ENCODE peak calls at places on chromosomes 2 and 18, in seven cellular contexts. H, A, W, R, X, J and E are unnamed samples.

GRCh38 chr18:61551586-61551985 is 218.4 kb downstream of the CDH20 start:
- DNase-seq in H (peak), A (no peak), W (no peak), R (peak), X (peak), J (no peak), E (peak)

GRCh38 chr2:146481629-146482028 is 1363.2 kb upstream of the ACVR2A start:
- DNase-seq in H (peak), A (no peak), W (no peak), R (peak), X (no peak), J (no peak), E (peak)

GRCh38 chr2:222706616-222707015 is 35.2 kb downstream of the MOGAT1 start:
- DNase-seq in H (no peak), A (no peak), W (no peak), R (no peak), X (no peak), J (no peak), E (no peak)

GRCh38 chr2:142504754-142505153 is 372.7 kb upstream of the KYNU start:
- DNase-seq in H (no peak), A (no peak), W (no peak), R (no peak), X (no peak), J (no peak), E (no peak)

GRCh38 chr2:184532541-184532940 is 65.8 kb upstream of the ZNF804A start:
- DNase-seq in H (no peak), A (no peak), W (no peak), R (no peak), X (no peak), J (no peak), E (no peak)

GRCh38 chr2:181411105-181411849 is 45.9 kb upstream of the ITGA4 start:
- DNase-seq in H (no peak), A (no peak), W (no peak), R (peak), X (peak), J (no peak), E (no peak)

GRCh38 chr18:50696436-50696835 is 123.4 kb downstream of the MRO start:
- DNase-seq in H (no peak), A (no peak), W (no peak), R (no peak), X (no peak), J (no peak), E (no peak)

GRCh38 chr2:83665894-83666293 is 793.2 kb downstream of the SUCLG1 start:
- DNase-seq in H (no peak), A (no peak), W (no peak), R (peak), X (no peak), J (no peak), E (peak)

GRCh38 chr2:182503886-182504285 is 77.0 kb upstream of the PDE1A start:
- DNase-seq in H (no peak), A (no peak), W (no peak), R (peak), X (no peak), J (no peak), E (peak)

GRCh38 chr2:55489467-55490062 is 30.0 kb upstream of the CFAP36 start:
- DNase-seq in H (peak), A (no peak), W (no peak), R (no peak), X (no peak), J (no peak), E (peak)

GRCh38 chr2:127612111-127612822 is 33.7 kb upstream of the GPR17 start:
- DNase-seq in H (no peak), A (no peak), W (no peak), R (no peak), X (no peak), J (peak), E (no peak)

GRCh38 chr2:20501974-20502373 is 55.1 kb downstream of the RHOB start:
- DNase-seq in H (peak), A (no peak), W (no peak), R (peak), X (no peak), J (no peak), E (peak)

GRCh38 chr2:60317831-60318230 is 235.6 kb downstream of the BCL11A start:
- DNase-seq in H (no peak), A (no peak), W (no peak), R (no peak), X (no peak), J (no peak), E (no peak)

GRCh38 chr2:53750369-53750768 is 17.2 kb upstream of the CHAC2 start:
- DNase-seq in H (no peak), A (no peak), W (no peak), R (no peak), X (no peak), J (no peak), E (no peak)

GRCh38 chr2:47616506-47616905 is 166.4 kb upstream of the MSH6 start:
- DNase-seq in H (no peak), A (no peak), W (no peak), R (no peak), X (no peak), J (no peak), E (peak)

GRCh38 chr18:63339920-63340484 is 20.4 kb upstream of the BCL2 start:
- DNase-seq in H (no peak), A (no peak), W (no peak), R (peak), X (no peak), J (no peak), E (peak)

GRCh38 chr2:110743600-110743999 is 11.2 kb downstream of the ACOXL start:
- DNase-seq in H (no peak), A (no peak), W (no peak), R (no peak), X (no peak), J (no peak), E (no peak)

GRCh38 chr2:183185534-183185933 is 61.3 kb downstream of the NUP35 start:
- DNase-seq in H (no peak), A (no peak), W (no peak), R (peak), X (no peak), J (no peak), E (no peak)

GRCh38 chr2:239263937-239264837 is 136.6 kb downstream of the HDAC4 start:
- DNase-seq in H (no peak), A (no peak), W (no peak), R (peak), X (no peak), J (peak), E (no peak)

GRCh38 chr2:187526776-187527175 is 27.5 kb downstream of the TFPI start:
- DNase-seq in H (no peak), A (no peak), W (no peak), R (peak), X (no peak), J (no peak), E (no peak)

GRCh38 chr2:121014876-121015275 is 270.1 kb downstream of the TFCP2L1 start:
- DNase-seq in H (no peak), A (no peak), W (no peak), R (no peak), X (no peak), J (no peak), E (no peak)

GRCh38 chr2:228318218-228318617 is 136.7 kb upstream of the SPHKAP start:
- DNase-seq in H (peak), A (no peak), W (no peak), R (peak), X (peak), J (no peak), E (peak)

GRCh38 chr2:186648130-186648529 is 45.7 kb upstream of the FAM171B start:
- DNase-seq in H (no peak), A (no peak), W (no peak), R (no peak), X (no peak), J (no peak), E (no peak)

GRCh38 chr2:134155134-134155533 is 98.7 kb upstream of the MGAT5 start:
- DNase-seq in H (no peak), A (no peak), W (no peak), R (no peak), X (no peak), J (no peak), E (no peak)

GRCh38 chr2:42830922-42831574 is 38.7 kb upstream of the HAAO start:
- DNase-seq in H (no peak), A (no peak), W (no peak), R (no peak), X (no peak), J (no peak), E (no peak)

GRCh38 chr2:230974096-230974913 is 21.6 kb upstream of the SPATA3 start:
- DNase-seq in H (peak), A (no peak), W (no peak), R (peak), X (no peak), J (no peak), E (peak)

GRCh38 chr2:104378853-104379374 is 475.0 kb upstream of the POU3F3 start:
- DNase-seq in H (no peak), A (no peak), W (no peak), R (peak), X (peak), J (peak), E (no peak)

GRCh38 chr2:218371987-218372358 is 10.1 kb upstream of the SLC11A1 start:
- DNase-seq in H (no peak), A (no peak), W (peak), R (no peak), X (no peak), J (no peak), E (no peak)

GRCh38 chr18:4807495-4808293 is 352.6 kb upstream of the DLGAP1 start:
- DNase-seq in H (no peak), A (no peak), W (no peak), R (no peak), X (no peak), J (no peak), E (no peak)

GRCh38 chr2:197705912-197706838 is 1.0 kb downstream of the MARS2 start:
- DNase-seq in H (no peak), A (peak), W (no peak), R (peak), X (peak), J (peak), E (peak)

GRCh38 chr2:27381577-27382181 is 1.1 kb upstream of the ZNF513 start:
- DNase-seq in H (no peak), A (no peak), W (no peak), R (no peak), X (no peak), J (no peak), E (no peak)

GRCh38 chr18:51053822-51054221 is 23.8 kb downstream of the SMAD4 start:
- DNase-seq in H (no peak), A (no peak), W (no peak), R (no peak), X (no peak), J (no peak), E (no peak)

GRCh38 chr2:233817305-233817980 is 36.9 kb downstream of the HJURP start:
- DNase-seq in H (no peak), A (no peak), W (peak), R (no peak), X (no peak), J (peak), E (peak)

GRCh38 chr2:55235724-55236538 is 3.4 kb downstream of the RPS27A start:
- DNase-seq in H (no peak), A (no peak), W (no peak), R (no peak), X (no peak), J (no peak), E (no peak)

GRCh38 chr18:57075716-57076400 is 71.0 kb upstream of the BOD1L2 start:
- DNase-seq in H (no peak), A (no peak), W (no peak), R (no peak), X (no peak), J (no peak), E (no peak)

GRCh38 chr18:57077005-57077735 is 69.7 kb upstream of the BOD1L2 start:
- DNase-seq in H (no peak), A (no peak), W (no peak), R (no peak), X (no peak), J (no peak), E (no peak)

GRCh38 chr18:57080479-57080878 is 66.4 kb upstream of the BOD1L2 start:
- DNase-seq in H (no peak), A (no peak), W (no peak), R (no peak), X (no peak), J (no peak), E (no peak)

GRCh38 chr18:57078614-57079013 is 68.3 kb upstream of the BOD1L2 start:
- DNase-seq in H (no peak), A (no peak), W (no peak), R (no peak), X (no peak), J (no peak), E (no peak)

GRCh38 chr18:57077786-57078552 is 68.9 kb upstream of the BOD1L2 start:
- DNase-seq in H (no peak), A (no peak), W (no peak), R (no peak), X (no peak), J (no peak), E (no peak)
- TF ChIP-seq CTCF in H (no peak), A (no peak), W (no peak), R (no peak), X (no peak), J (no peak), E (no peak)

DNA sequence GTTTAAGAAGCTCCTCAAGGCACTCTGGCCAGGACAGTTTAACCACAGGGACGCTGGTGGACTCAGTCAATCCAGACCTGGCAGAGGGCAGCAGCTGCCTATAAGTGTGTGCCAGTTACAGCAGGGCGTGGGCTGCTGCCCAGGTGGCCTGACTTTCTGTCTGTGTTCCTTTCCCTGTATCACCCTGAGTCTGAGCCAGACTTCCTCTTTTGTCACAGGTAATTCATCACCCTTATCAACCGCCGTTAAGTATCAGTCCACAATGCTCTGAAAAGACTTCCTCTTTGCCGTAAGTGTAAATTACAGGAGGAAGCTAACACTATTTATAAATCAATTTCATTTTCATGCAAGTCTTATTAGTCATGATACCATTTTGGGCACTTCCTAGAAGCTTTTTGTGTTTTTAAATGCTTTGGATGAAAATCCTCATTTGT is 7.0 kb downstream of the LPIN1 start:
- DNase-seq in H (peak), A (no peak), W (no peak), R (no peak), X (no peak), J (no peak), E (peak)
- H3K4me3 ChIP-seq in H (no peak), A (peak), W (no peak), R (no peak), X (no peak), J (peak), E (no peak)

GRCh38 chr2:7014201-7014640 is 97.0 kb downstream of the RNF144A start:
- DNase-seq in H (no peak), A (no peak), W (no peak), R (peak), X (no peak), J (peak), E (no peak)
- TF ChIP-seq CTCF in H (peak), A (peak), W (no peak), R (peak), X (no peak), J (peak), E (peak)

DNA sequence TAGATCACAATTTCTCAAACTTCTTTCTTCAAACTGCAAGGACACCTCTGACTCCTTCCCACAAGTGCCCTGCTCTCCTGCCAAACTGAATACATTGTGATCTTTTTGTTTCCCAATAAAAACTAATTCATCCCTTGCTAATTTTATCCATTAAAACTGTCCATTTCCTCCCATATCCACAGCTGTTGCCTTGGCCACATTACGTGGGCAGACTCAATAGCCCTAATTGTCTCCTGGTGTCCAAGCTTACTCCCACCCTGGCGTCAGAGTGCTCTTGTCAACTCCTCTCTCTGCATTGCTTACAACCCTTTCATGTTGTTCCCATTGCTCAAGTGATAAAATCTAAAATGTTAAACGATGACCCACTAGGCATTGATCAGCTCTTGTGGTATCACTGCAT is 524.9 kb downstream of the SLC4A3 start:
- DNase-seq in H (no peak), A (no peak), W (no peak), R (peak), X (no peak), J (no peak), E (no peak)
- H3K4me3 ChIP-seq in H (no peak), A (no peak), W (no peak), R (no peak), X (no peak), J (no peak), E (no peak)

GRCh38 chr18:48918660-48919415 is 31.9 kb downstream of the SMAD7 start:
- DNase-seq in H (no peak), A (no peak), W (peak), R (no peak), X (no peak), J (no peak), E (no peak)
- TF ChIP-seq CTCF in H (no peak), A (no peak), W (no peak), R (no peak), X (no peak), J (no peak), E (no peak)

GRCh38 chr2:240588006-240588655 is 1.6 kb downstream of the CAPN10 start:
- DNase-seq in H (no peak), A (no peak), W (no peak), R (no peak), X (no peak), J (no peak), E (no peak)
- H3K4me3 ChIP-seq in H (peak), A (peak), W (peak), R (peak), X (no peak), J (peak), E (peak)

GRCh38 chr2:74917702-74918619 is 40.5 kb upstream of the POLE4 start:
- DNase-seq in H (peak), A (no peak), W (no peak), R (peak), X (no peak), J (no peak), E (peak)
- TF ChIP-seq CTCF in H (no peak), A (no peak), W (no peak), R (no peak), X (no peak), J (no peak), E (peak)

GRCh38 chr2:73894877-73895276 is 2.1 kb downstream of the ACTG2 start:
- DNase-seq in H (no peak), A (no peak), W (no peak), R (no peak), X (no peak), J (no peak), E (no peak)
- H3K4me3 ChIP-seq in H (no peak), A (no peak), W (peak), R (no peak), X (no peak), J (no peak), E (no peak)

GRCh38 chr2:11589316-11589940 is 55.6 kb downstream of the GREB1 start:
- DNase-seq in H (no peak), A (no peak), W (no peak), R (no peak), X (no peak), J (no peak), E (no peak)
- TF ChIP-seq CTCF in H (peak), A (no peak), W (no peak), R (no peak), X (no peak), J (no peak), E (no peak)

GRCh38 chr2:38146917-38147307 is 71.0 kb upstream of the CYP1B1 start:
- DNase-seq in H (peak), A (no peak), W (peak), R (peak), X (no peak), J (no peak), E (peak)
- H3K4me3 ChIP-seq in H (no peak), A (no peak), W (no peak), R (peak), X (no peak), J (no peak), E (no peak)